ENCODE peak calls at places on chromosome 20, in seven cellular contexts. S, T, Y, E, M, R and U are unnamed samples. For H3K4me1, the result is how much of the 10 kb centered on the place peaks cover.

GRCh38 chr20:47309806-47310426 is 46.6 kb downstream of the ZMYND8 start:
- DNase-seq in S (no peak), T (no peak), E (no peak), Y (peak), M (no peak), R (no peak), U (no peak)

GRCh38 chr20:47484303-47484702 is 17.4 kb upstream of the NCOA3 start:
- DNase-seq in S (no peak), E (no peak), Y (no peak), R (no peak), T (no peak), M (no peak), U (no peak)

GRCh38 chr20:64082821-64083379 is 1.3 kb downstream of the LKAAEAR1 start:
- DNase-seq in S (no peak), E (no peak), T (no peak), R (no peak), M (no peak), Y (no peak), U (no peak)

GRCh38 chr20:58271596-58272460 is 37.7 kb upstream of the RAB22A start:
- DNase-seq in R (peak), M (peak), Y (no peak), S (no peak), E (no peak), T (no peak), U (no peak)

GRCh38 chr20:58246346-58246745 is 17.9 kb upstream of the ANKRD60 start:
- DNase-seq in T (no peak), Y (no peak), R (no peak), S (no peak), E (no peak), M (peak), U (no peak)

GRCh38 chr20:62215020-62215990 is 4.8 kb downstream of the HRH3 start:
- DNase-seq in S (no peak), Y (no peak), T (no peak), R (no peak), M (no peak), E (no peak), U (no peak)

GRCh38 chr20:45860573-45861011 is 3.2 kb downstream of the ZSWIM3 start:
- DNase-seq in M (no peak), R (peak), E (no peak), Y (no peak), S (no peak), T (no peak), U (no peak)

GRCh38 chr20:4091332-4092135 is 76.2 kb upstream of the RNF24 start:
- DNase-seq in T (peak), R (peak), S (no peak), E (peak), M (peak), Y (peak), U (peak)

GRCh38 chr20:8361008-8361652 is 229.1 kb downstream of the PLCB1 start:
- DNase-seq in R (peak), E (no peak), Y (no peak), T (no peak), S (no peak), M (peak), U (no peak)

GRCh38 chr20:46246527-46246926 is 61.8 kb downstream of the CDH22 start:
- DNase-seq in M (no peak), Y (no peak), S (no peak), E (no peak), T (no peak), R (no peak), U (no peak)

GRCh38 chr20:21235713-21236445 is 67.3 kb upstream of the XRN2 start:
- DNase-seq in T (peak), E (peak), R (peak), M (peak), Y (peak), S (peak), U (peak)

GRCh38 chr20:40687384-40688128 is 1.5 kb downstream of the MAFB start:
- DNase-seq in R (no peak), S (no peak), Y (peak), M (peak), E (peak), T (peak), U (peak)

GRCh38 chr20:5880326-5880725 is 70.0 kb downstream of the TRMT6 start:
- DNase-seq in Y (no peak), T (no peak), E (no peak), R (no peak), S (no peak), M (no peak), U (no peak)

GRCh38 chr20:48247961-48248360 is 462.7 kb upstream of the SULF2 start:
- DNase-seq in Y (no peak), M (no peak), E (no peak), S (no peak), T (no peak), R (no peak), U (no peak)

GRCh38 chr20:9514461-9515210 is at the start of gene LAMP5:
- DNase-seq in M (peak), E (no peak), R (peak), S (no peak), T (no peak), Y (no peak), U (no peak)

GRCh38 chr20:48619126-48620101 is 208.4 kb downstream of the PREX1 start:
- DNase-seq in R (no peak), E (no peak), Y (no peak), T (peak), M (no peak), S (no peak), U (peak)

GRCh38 chr20:35434085-35435005 is 3.7 kb downstream of the GDF5 start:
- DNase-seq in S (no peak), M (peak), Y (no peak), R (no peak), T (peak), E (peak), U (peak)

DNA sequence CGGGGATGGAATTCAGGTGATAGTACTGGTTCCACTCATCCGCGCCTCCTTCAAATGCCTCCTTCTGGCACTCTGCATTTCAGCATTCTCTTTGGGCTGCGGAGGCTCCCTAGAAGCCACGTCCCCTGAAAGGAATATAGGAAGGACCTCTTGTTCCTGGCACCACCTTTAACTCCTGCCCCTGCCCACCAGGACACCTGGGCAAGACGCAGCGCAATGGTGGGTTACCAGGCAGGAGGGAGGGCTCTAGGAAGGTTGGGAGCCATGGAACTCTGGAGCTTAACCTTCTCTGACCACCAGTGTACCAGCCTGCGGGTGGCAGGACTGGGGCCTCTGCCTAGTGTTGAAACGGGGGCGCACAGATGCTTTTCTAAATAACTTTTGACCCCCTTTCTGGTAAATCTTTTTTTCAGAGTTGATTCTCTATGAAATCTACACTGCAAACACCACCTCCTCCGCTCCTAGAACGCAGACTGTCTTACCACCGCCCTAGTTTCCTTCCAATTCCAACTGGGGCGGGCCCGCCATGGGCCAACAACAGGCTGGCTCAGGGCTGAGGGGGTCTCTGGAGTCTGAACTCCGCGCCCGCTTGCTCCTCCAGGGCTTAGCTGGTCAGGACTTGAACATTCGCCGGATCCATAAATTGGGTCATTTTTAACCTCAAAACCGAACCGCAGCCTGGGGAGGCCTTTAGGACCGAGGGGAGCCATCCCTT is 871 bp upstream of the SYNDIG1 start:
- DNase-seq in Y (no peak), E (no peak), T (no peak), R (no peak), S (no peak), M (no peak), U (no peak)
- H3K4me3 ChIP-seq in Y (peak), E (peak), T (peak), R (no peak), S (no peak), M (no peak), U (peak)

GRCh38 chr20:37267684-37268313 is 6.2 kb upstream of the GHRH start:
- DNase-seq in R (no peak), S (no peak), Y (no peak), E (no peak), T (no peak), M (no peak), U (no peak)

GRCh38 chr20:37262516-37262915 is 902 bp upstream of the GHRH start:
- DNase-seq in Y (no peak), E (no peak), S (no peak), M (no peak), T (no peak), R (no peak), U (no peak)

GRCh38 chr20:37266940-37267683 is 5.5 kb upstream of the GHRH start:
- DNase-seq in R (no peak), S (no peak), E (no peak), T (no peak), M (no peak), Y (no peak), U (no peak)

GRCh38 chr20:37263686-37264085 is 2.1 kb upstream of the GHRH start:
- DNase-seq in T (no peak), M (no peak), S (no peak), E (no peak), Y (no peak), R (no peak), U (no peak)

GRCh38 chr20:37265152-37265551 is 3.5 kb upstream of the GHRH start:
- DNase-seq in R (no peak), Y (no peak), T (no peak), E (no peak), S (no peak), M (no peak), U (no peak)
- H3K4me1 ChIP-seq in R (under half), Y (under half), T (under half), E (under half), S (under half), M (under half), U (under half)

GRCh38 chr20:12090920-12091319 is 173.2 kb downstream of the BTBD3 start:
- DNase-seq in M (no peak), T (no peak), R (no peak), E (no peak), S (no peak), Y (no peak), U (no peak)

GRCh38 chr20:12095224-12095623 is 177.5 kb downstream of the BTBD3 start:
- DNase-seq in M (no peak), Y (no peak), S (no peak), E (no peak), R (no peak), T (no peak), U (no peak)

GRCh38 chr20:12098411-12098810 is 180.7 kb downstream of the BTBD3 start:
- DNase-seq in M (no peak), E (no peak), Y (no peak), S (no peak), T (no peak), R (no peak), U (no peak)

DNA sequence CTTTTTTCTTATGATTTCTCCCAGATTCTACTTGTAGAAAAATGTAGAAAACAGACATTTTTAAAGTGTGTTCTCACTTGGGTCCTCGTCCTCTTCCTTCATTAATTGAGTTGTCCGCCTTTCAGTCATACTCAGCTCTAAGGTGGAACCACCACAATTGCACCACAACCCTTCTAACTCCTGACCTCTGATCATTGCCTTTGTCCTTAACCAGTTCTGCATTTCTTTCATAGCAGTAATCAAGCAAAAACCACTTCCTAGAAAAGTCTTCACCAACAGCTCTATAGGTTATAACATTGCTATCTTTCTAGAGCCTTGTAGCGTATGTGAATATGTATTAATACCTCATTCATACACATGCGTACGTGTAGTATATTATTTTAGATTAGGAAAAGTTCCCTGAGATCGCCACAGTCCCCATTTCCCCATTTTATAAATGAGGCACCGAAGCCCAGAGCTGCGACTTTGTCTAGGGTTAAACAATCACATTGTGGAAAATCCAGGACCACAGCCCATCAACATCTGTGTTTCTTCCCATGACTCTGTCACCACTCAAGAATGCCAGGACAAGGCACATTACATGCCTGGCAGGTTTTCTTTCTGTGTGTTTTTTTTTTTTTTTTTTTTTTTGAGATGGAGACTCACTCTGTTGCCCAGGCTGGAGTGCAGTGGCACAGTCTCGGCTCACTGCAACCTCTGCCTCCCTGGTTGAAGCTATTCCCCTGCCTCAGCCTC is 175.5 kb downstream of the BTBD3 start:
- DNase-seq in S (no peak), M (no peak), T (no peak), E (no peak), Y (no peak), R (no peak), U (no peak)
- H3K4me3 ChIP-seq in S (no peak), M (no peak), T (no peak), E (no peak), Y (no peak), R (no peak), U (no peak)

GRCh38 chr20:44839481-44839880 is 29.1 kb upstream of the RIMS4 start:
- DNase-seq in M (no peak), E (no peak), Y (no peak), S (no peak), R (no peak), T (no peak), U (no peak)

GRCh38 chr20:44836596-44837120 is 26.3 kb upstream of the RIMS4 start:
- DNase-seq in E (no peak), S (no peak), M (no peak), Y (no peak), R (no peak), T (no peak), U (no peak)

GRCh38 chr20:44843863-44844262 is 33.5 kb upstream of the RIMS4 start:
- DNase-seq in R (no peak), E (no peak), M (no peak), Y (no peak), T (no peak), S (no peak), U (no peak)

GRCh38 chr20:44837949-44838348 is 27.6 kb upstream of the RIMS4 start:
- DNase-seq in M (no peak), S (no peak), Y (no peak), R (no peak), T (no peak), E (no peak), U (no peak)

DNA sequence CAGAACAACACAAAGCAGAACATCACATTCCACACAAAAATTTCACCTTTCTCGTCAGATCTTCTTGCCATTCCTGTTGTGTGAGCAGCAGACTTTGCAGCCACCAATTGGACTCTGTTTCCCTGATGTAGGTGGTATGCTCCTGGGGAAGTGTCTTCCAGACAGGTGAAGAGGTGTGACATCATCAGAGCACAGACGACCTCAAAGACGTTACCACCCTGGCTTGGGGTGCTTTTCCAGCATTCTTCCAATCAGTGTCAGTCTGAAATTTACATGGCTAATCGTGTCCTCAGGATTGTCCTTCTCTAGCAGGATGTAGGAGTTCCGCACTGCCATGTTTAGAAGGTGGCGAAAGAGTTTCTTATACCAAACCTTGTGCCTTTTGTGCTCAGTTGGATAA is 31.6 kb upstream of the RIMS4 start:
- DNase-seq in E (no peak), M (no peak), R (no peak), T (no peak), S (no peak), Y (no peak), U (no peak)
- H3K4me1 ChIP-seq in E (under half), M (under half), R (under half), T (under half), S (under half), Y (under half), U (under half)